ENCODE peak calls at places on chromosomes 1 and 21, in ten cellular contexts. One of them, this sample, is unnamed. For H3K9me3, the result is how much of the 10 kb centered on the place peaks cover.

GRCh38 chr1:242651817-242652216 is 127.3 kb upstream of the PLD5 start:
- DNase-seq in heart right ventricle: no peak
- DNase-seq in A549: peak
- DNase-seq in CD4-positive, CD25-positive, alpha-beta regulatory T cell: no peak
- DNase-seq in cardiac muscle cell: no peak
- DNase-seq in PC-9: peak
- DNase-seq in CD4-positive, alpha-beta memory T cell: no peak
- DNase-seq in Peyer's patch: no peak
- DNase-seq in ovary: no peak
- DNase-seq in adrenal gland: no peak
- DNase-seq in this sample: peak

GRCh38 chr1:202966006-202966904 is 802 bp downstream of the CYB5R1 start:
- DNase-seq in ovary: no peak
- DNase-seq in CD4-positive, CD25-positive, alpha-beta regulatory T cell: no peak
- DNase-seq in Peyer's patch: no peak
- DNase-seq in heart right ventricle: no peak
- DNase-seq in adrenal gland: peak
- DNase-seq in PC-9: no peak
- DNase-seq in CD4-positive, alpha-beta memory T cell: no peak
- DNase-seq in cardiac muscle cell: no peak
- DNase-seq in A549: no peak
- DNase-seq in this sample: no peak

GRCh38 chr1:194039578-194039977 is 853.2 kb upstream of the B3GALT2 start:
- DNase-seq in PC-9: no peak
- DNase-seq in ovary: no peak
- DNase-seq in adrenal gland: no peak
- DNase-seq in cardiac muscle cell: no peak
- DNase-seq in CD4-positive, alpha-beta memory T cell: peak
- DNase-seq in heart right ventricle: no peak
- DNase-seq in A549: no peak
- DNase-seq in CD4-positive, CD25-positive, alpha-beta regulatory T cell: no peak
- DNase-seq in Peyer's patch: no peak
- DNase-seq in this sample: no peak

GRCh38 chr1:234611799-234612351 is 1.9 kb upstream of the IRF2BP2 start:
- DNase-seq in PC-9: peak
- DNase-seq in heart right ventricle: peak
- DNase-seq in Peyer's patch: peak
- DNase-seq in CD4-positive, CD25-positive, alpha-beta regulatory T cell: peak
- DNase-seq in CD4-positive, alpha-beta memory T cell: no peak
- DNase-seq in ovary: peak
- DNase-seq in A549: peak
- DNase-seq in cardiac muscle cell: no peak
- DNase-seq in adrenal gland: peak
- DNase-seq in this sample: peak

GRCh38 chr1:227756172-227756959 is 21.1 kb downstream of the SNAP47 start:
- DNase-seq in CD4-positive, CD25-positive, alpha-beta regulatory T cell: no peak
- DNase-seq in Peyer's patch: no peak
- DNase-seq in cardiac muscle cell: peak
- DNase-seq in heart right ventricle: no peak
- DNase-seq in PC-9: no peak
- DNase-seq in CD4-positive, alpha-beta memory T cell: no peak
- DNase-seq in adrenal gland: peak
- DNase-seq in ovary: peak
- DNase-seq in A549: no peak
- DNase-seq in this sample: no peak

GRCh38 chr1:234696986-234697385 is 87.0 kb upstream of the IRF2BP2 start:
- DNase-seq in ovary: no peak
- DNase-seq in adrenal gland: no peak
- DNase-seq in Peyer's patch: no peak
- DNase-seq in heart right ventricle: no peak
- DNase-seq in CD4-positive, alpha-beta memory T cell: no peak
- DNase-seq in CD4-positive, CD25-positive, alpha-beta regulatory T cell: no peak
- DNase-seq in PC-9: no peak
- DNase-seq in cardiac muscle cell: peak
- DNase-seq in A549: no peak
- DNase-seq in this sample: no peak

GRCh38 chr1:54585181-54586066 is 37.4 kb downstream of the ACOT11 start:
- DNase-seq in adrenal gland: no peak
- DNase-seq in Peyer's patch: no peak
- DNase-seq in CD4-positive, CD25-positive, alpha-beta regulatory T cell: no peak
- DNase-seq in cardiac muscle cell: no peak
- DNase-seq in ovary: no peak
- DNase-seq in PC-9: no peak
- DNase-seq in heart right ventricle: peak
- DNase-seq in CD4-positive, alpha-beta memory T cell: no peak
- DNase-seq in A549: no peak
- DNase-seq in this sample: peak

GRCh38 chr21:20523191-20523590 is 475.0 kb upstream of the NCAM2 start:
- DNase-seq in heart right ventricle: no peak
- DNase-seq in A549: no peak
- DNase-seq in CD4-positive, alpha-beta memory T cell: no peak
- DNase-seq in cardiac muscle cell: no peak
- DNase-seq in CD4-positive, CD25-positive, alpha-beta regulatory T cell: no peak
- DNase-seq in Peyer's patch: no peak
- DNase-seq in PC-9: no peak
- DNase-seq in adrenal gland: no peak
- DNase-seq in ovary: no peak
- DNase-seq in this sample: no peak

DNA sequence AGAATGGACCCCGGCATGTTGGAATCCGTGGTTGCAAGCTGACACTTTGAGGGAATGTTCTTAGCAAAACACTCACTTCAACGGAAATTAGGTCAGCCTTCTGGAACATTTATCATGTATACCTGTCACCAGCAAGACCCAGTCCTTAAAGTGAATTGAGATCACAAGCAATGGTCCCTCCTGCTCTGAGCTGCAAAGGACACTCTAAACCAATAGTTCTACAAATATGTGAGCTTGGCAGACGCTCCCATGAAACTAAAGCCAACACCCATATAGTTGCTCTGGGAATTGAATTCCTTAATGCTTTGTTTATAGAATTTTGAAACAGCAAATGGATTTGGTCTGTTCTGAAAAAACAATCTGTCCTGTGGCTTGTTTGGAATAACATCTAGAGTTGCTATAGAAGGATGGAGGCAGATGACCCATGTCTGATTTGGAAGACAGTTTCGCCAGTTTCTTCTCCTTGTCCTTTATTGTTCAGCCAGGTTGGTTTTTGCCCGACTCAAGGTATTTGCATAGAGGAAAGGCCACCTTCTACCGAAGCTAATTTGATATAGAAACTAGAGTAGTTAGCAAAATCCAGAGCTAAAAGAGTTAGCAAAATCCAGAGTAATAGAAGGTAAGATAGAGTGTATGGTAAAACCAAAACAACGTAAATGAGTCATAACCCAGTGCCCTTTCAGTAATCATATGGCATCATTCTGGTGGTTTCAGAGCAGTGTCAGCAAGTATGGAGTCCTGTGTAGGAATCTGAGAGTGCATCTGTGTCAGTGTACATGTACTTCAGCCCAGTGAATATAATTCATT is 236.2 kb downstream of the NFIA start:
- DNase-seq in heart right ventricle: no peak
- DNase-seq in PC-9: no peak
- DNase-seq in Peyer's patch: no peak
- DNase-seq in CD4-positive, alpha-beta memory T cell: no peak
- DNase-seq in adrenal gland: peak
- DNase-seq in CD4-positive, CD25-positive, alpha-beta regulatory T cell: no peak
- DNase-seq in ovary: no peak
- DNase-seq in cardiac muscle cell: peak
- DNase-seq in A549: no peak
- DNase-seq in this sample: peak
- H3K27ac ChIP-seq in heart right ventricle: peak
- H3K27ac ChIP-seq in PC-9: no peak
- H3K27ac ChIP-seq in Peyer's patch: peak
- H3K27ac ChIP-seq in CD4-positive, alpha-beta memory T cell: no peak
- H3K27ac ChIP-seq in adrenal gland: peak
- H3K27ac ChIP-seq in CD4-positive, CD25-positive, alpha-beta regulatory T cell: no peak
- H3K27ac ChIP-seq in ovary: no peak
- H3K27ac ChIP-seq in cardiac muscle cell: peak
- H3K27ac ChIP-seq in A549: no peak
- H3K27ac ChIP-seq in this sample: peak

DNA sequence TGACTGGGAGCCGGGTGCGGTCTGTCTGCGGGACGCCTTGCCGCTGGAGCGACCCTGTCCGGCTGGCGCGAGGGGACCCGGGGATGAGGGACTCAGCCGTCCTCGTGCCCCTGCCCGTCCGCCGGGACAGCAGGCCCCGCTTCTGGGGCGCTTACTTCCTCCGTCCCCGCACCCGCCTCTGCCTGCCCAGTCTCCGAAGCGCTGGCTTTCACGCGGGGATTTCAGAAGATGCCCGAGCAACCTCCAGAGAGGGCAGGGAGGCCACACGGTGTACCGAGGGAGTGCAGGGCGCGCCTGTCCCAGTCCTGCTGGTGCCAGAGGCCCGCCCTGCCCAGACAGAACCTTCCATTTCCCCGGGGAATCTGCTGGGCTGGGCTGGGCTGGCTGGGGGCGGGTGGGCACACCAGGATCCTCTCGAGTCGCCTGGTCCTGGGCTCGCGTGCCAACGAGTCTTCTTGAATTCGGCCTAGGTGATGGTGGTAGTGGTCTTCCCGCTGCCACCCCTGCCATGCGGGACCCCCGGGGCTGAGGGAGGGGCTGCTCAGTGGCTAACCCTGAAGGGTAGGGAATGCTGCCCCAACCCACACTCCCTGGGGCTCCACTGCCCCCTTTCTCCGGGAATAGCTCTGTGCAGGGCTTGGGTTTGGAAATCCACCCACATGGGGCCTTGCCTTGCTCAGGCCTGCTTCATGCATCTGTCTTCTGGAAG is 2.5 kb upstream of the TRPM2 start:
- DNase-seq in CD4-positive, CD25-positive, alpha-beta regulatory T cell: no peak
- DNase-seq in cardiac muscle cell: no peak
- DNase-seq in A549: no peak
- DNase-seq in adrenal gland: no peak
- DNase-seq in ovary: no peak
- DNase-seq in PC-9: no peak
- DNase-seq in CD4-positive, alpha-beta memory T cell: no peak
- DNase-seq in Peyer's patch: no peak
- DNase-seq in heart right ventricle: no peak
- DNase-seq in this sample: no peak
- H3K4me3 ChIP-seq in CD4-positive, CD25-positive, alpha-beta regulatory T cell: no peak
- H3K4me3 ChIP-seq in cardiac muscle cell: no peak
- H3K4me3 ChIP-seq in A549: no peak
- H3K4me3 ChIP-seq in adrenal gland: no peak
- H3K4me3 ChIP-seq in ovary: no peak
- H3K4me3 ChIP-seq in PC-9: no peak
- H3K4me3 ChIP-seq in CD4-positive, alpha-beta memory T cell: no peak
- H3K4me3 ChIP-seq in Peyer's patch: no peak
- H3K4me3 ChIP-seq in heart right ventricle: no peak
- H3K4me3 ChIP-seq in this sample: no peak

DNA sequence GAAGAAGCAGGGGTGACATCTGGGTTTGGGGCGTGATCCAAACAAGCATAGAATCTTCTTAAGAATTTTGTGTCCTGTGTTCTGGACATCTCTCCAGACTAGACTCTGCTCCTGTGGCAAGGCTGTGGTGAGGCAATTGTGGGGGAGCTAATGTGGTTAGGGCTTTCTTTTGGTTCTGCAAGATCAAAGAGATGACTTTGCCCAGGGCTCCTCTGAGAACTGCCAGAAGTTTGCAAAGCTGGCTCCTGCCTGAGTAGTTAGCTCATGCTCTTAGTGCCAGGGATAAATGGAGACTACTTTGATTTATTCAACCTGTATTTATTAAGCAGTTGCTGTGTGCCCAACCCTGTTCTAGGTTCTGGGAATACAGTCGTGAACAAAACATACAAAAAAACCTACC is 34.0 kb upstream of the CRNN start:
- DNase-seq in Peyer's patch: no peak
- DNase-seq in CD4-positive, CD25-positive, alpha-beta regulatory T cell: no peak
- DNase-seq in PC-9: no peak
- DNase-seq in ovary: no peak
- DNase-seq in A549: no peak
- DNase-seq in heart right ventricle: no peak
- DNase-seq in CD4-positive, alpha-beta memory T cell: no peak
- DNase-seq in cardiac muscle cell: no peak
- DNase-seq in adrenal gland: no peak
- DNase-seq in this sample: no peak
- H3K9me3 ChIP-seq in Peyer's patch: under half
- H3K9me3 ChIP-seq in CD4-positive, CD25-positive, alpha-beta regulatory T cell: under half
- H3K9me3 ChIP-seq in PC-9: under half
- H3K9me3 ChIP-seq in ovary: under half
- H3K9me3 ChIP-seq in A549: under half
- H3K9me3 ChIP-seq in heart right ventricle: under half
- H3K9me3 ChIP-seq in CD4-positive, alpha-beta memory T cell: under half
- H3K9me3 ChIP-seq in cardiac muscle cell: under half
- H3K9me3 ChIP-seq in adrenal gland: under half
- H3K9me3 ChIP-seq in this sample: under half

GRCh38 chr1:116997666-116998065 is 3.9 kb upstream of the CD101 start:
- DNase-seq in ovary: no peak
- DNase-seq in cardiac muscle cell: no peak
- DNase-seq in PC-9: no peak
- DNase-seq in adrenal gland: peak
- DNase-seq in Peyer's patch: no peak
- DNase-seq in heart right ventricle: no peak
- DNase-seq in CD4-positive, CD25-positive, alpha-beta regulatory T cell: no peak
- DNase-seq in A549: no peak
- DNase-seq in CD4-positive, alpha-beta memory T cell: no peak
- DNase-seq in this sample: no peak

GRCh38 chr1:117000142-117000541 is 1.4 kb upstream of the CD101 start:
- DNase-seq in ovary: no peak
- DNase-seq in CD4-positive, alpha-beta memory T cell: no peak
- DNase-seq in PC-9: no peak
- DNase-seq in cardiac muscle cell: no peak
- DNase-seq in CD4-positive, CD25-positive, alpha-beta regulatory T cell: no peak
- DNase-seq in adrenal gland: no peak
- DNase-seq in A549: no peak
- DNase-seq in Peyer's patch: no peak
- DNase-seq in heart right ventricle: no peak
- DNase-seq in this sample: no peak

GRCh38 chr1:117003253-117003875 is 1.8 kb downstream of the CD101 start:
- DNase-seq in Peyer's patch: no peak
- DNase-seq in CD4-positive, CD25-positive, alpha-beta regulatory T cell: no peak
- DNase-seq in ovary: no peak
- DNase-seq in heart right ventricle: no peak
- DNase-seq in adrenal gland: no peak
- DNase-seq in cardiac muscle cell: peak
- DNase-seq in A549: no peak
- DNase-seq in CD4-positive, alpha-beta memory T cell: no peak
- DNase-seq in PC-9: no peak
- DNase-seq in this sample: no peak

GRCh38 chr1:116999596-116999995 is 2.0 kb upstream of the CD101 start:
- DNase-seq in PC-9: no peak
- DNase-seq in CD4-positive, alpha-beta memory T cell: no peak
- DNase-seq in CD4-positive, CD25-positive, alpha-beta regulatory T cell: no peak
- DNase-seq in ovary: no peak
- DNase-seq in cardiac muscle cell: no peak
- DNase-seq in A549: no peak
- DNase-seq in Peyer's patch: no peak
- DNase-seq in heart right ventricle: no peak
- DNase-seq in adrenal gland: no peak
- DNase-seq in this sample: no peak

DNA sequence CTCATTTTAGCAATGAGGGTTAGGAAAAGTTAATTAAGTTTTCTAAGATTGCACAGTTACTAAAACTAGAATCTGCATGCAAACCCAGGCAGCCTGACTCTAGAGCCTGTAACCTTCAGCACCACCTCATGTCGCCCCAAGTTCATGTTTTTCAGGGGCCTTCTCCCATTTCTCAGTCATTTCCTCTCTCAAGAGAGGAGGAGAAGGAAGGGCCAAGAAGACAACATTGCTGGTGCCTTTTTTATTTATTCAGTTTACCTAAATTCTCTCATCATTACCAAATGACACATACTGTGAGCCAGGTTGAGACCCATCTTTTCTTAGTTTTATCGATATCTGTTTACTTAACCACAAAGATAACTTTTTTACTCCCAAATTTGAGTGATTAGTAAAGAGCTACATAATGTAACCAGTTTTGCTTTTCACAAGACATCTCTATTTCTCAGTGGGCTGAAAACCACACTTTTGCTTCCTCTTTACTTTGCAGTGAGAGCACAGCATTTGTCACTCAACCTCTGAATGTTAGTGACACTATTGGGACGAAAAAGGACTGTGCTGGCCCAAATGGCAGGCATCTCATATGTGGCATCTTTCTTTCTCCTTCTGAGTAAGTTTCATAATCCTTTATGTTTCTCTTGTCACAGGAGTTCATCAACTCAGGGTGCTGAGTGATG is at the start of gene CD101:
- DNase-seq in A549: no peak
- DNase-seq in Peyer's patch: no peak
- DNase-seq in heart right ventricle: no peak
- DNase-seq in CD4-positive, CD25-positive, alpha-beta regulatory T cell: no peak
- DNase-seq in cardiac muscle cell: no peak
- DNase-seq in CD4-positive, alpha-beta memory T cell: no peak
- DNase-seq in adrenal gland: no peak
- DNase-seq in ovary: no peak
- DNase-seq in PC-9: no peak
- DNase-seq in this sample: no peak
- H3K27ac ChIP-seq in A549: no peak
- H3K27ac ChIP-seq in Peyer's patch: peak
- H3K27ac ChIP-seq in heart right ventricle: no peak
- H3K27ac ChIP-seq in CD4-positive, CD25-positive, alpha-beta regulatory T cell: peak
- H3K27ac ChIP-seq in cardiac muscle cell: no peak
- H3K27ac ChIP-seq in CD4-positive, alpha-beta memory T cell: no peak
- H3K27ac ChIP-seq in adrenal gland: no peak
- H3K27ac ChIP-seq in ovary: no peak
- H3K27ac ChIP-seq in PC-9: no peak
- H3K27ac ChIP-seq in this sample: no peak